ENCODE peak calls at places on chromosomes 5 and 9, in seven cellular contexts. R, X, Y, S, B, T and V are unnamed samples.

GRCh38 chr9:12797037-12797436 is 22.2 kb downstream of the LURAP1L start:
- DNase-seq in S (no peak), Y (no peak), B (no peak), T (no peak), X (no peak), R (no peak), V (no peak)

GRCh38 chr9:112872019-112872418 is 18.7 kb downstream of the SLC46A2 start:
- DNase-seq in T (no peak), X (no peak), S (no peak), Y (no peak), R (no peak), B (no peak), V (no peak)

GRCh38 chr5:65382582-65382981 is 99.1 kb downstream of the ADAMTS6 start:
- DNase-seq in S (no peak), X (no peak), B (no peak), Y (no peak), T (no peak), R (no peak), V (no peak)

GRCh38 chr5:67176931-67177330 is 19.7 kb downstream of the CD180 start:
- DNase-seq in S (no peak), X (no peak), T (no peak), B (no peak), R (no peak), Y (no peak), V (no peak)

GRCh38 chr5:172156541-172156994 is 31.5 kb downstream of the STK10 start:
- DNase-seq in S (no peak), R (no peak), X (no peak), B (peak), Y (no peak), T (no peak), V (no peak)

GRCh38 chr5:153456993-153457392 is 33.5 kb upstream of the GRIA1 start:
- DNase-seq in Y (no peak), R (peak), B (no peak), S (no peak), X (no peak), T (no peak), V (no peak)

GRCh38 chr9:133347515-133347984 is 381 bp downstream of the MED22 start:
- DNase-seq in T (peak), X (peak), B (no peak), Y (no peak), R (no peak), S (no peak), V (no peak)

GRCh38 chr9:89305868-89306267 is 5.1 kb upstream of the CKS2 start:
- DNase-seq in S (no peak), R (no peak), T (no peak), X (no peak), Y (no peak), B (no peak), V (no peak)

GRCh38 chr9:3528466-3528865 is 2.7 kb upstream of the RFX3 start:
- DNase-seq in X (peak), R (no peak), Y (no peak), S (no peak), T (no peak), B (no peak), V (no peak)

GRCh38 chr5:175692996-175693700 is 35.3 kb downstream of the HRH2 start:
- DNase-seq in T (no peak), Y (no peak), R (no peak), B (no peak), X (no peak), S (no peak), V (no peak)

GRCh38 chr5:148884339-148885020 is 58.1 kb downstream of the ADRB2 start:
- DNase-seq in T (peak), X (no peak), R (no peak), B (no peak), S (no peak), Y (no peak), V (no peak)

GRCh38 chr5:178194026-178194425 is 6.9 kb upstream of the GMCL2 start:
- DNase-seq in Y (no peak), S (no peak), T (no peak), R (no peak), B (no peak), X (no peak), V (no peak)